ENCODE peak calls at places on chromosomes 7 and 10, in five cellular contexts. T is prostate gland, J is EH, X is ecto neural progenitor cell, P is NCI-H510A treated with DMSO at 0.1 percent for 48 hours. G is an unnamed sample.

GRCh38 chr10:77692782-77693181 is 55.2 kb upstream of the KCNMA1 start:
- DNase-seq in P (no peak), T (no peak), X (no peak), J (peak; percentile 34), G (peak; percentile 85)

GRCh38 chr10:104121485-104122272 is at the start of gene SFR1:
- DNase-seq in X (peak; percentile 100), P (peak; percentile 98), T (peak; percentile 99), J (peak; percentile 98), G (peak; percentile 97)

GRCh38 chr7:94087664-94088352 is 83.7 kb upstream of the BET1 start:
- DNase-seq in J (peak; percentile 74), P (peak; percentile 53), T (peak; percentile 36), X (no peak), G (peak; percentile 18)

GRCh38 chr7:73811760-73812168 is 19.0 kb upstream of the CLDN4 start:
- DNase-seq in T (peak; percentile 63), P (peak; percentile 56), J (peak; percentile 75), X (peak; percentile 80), G (no peak)

GRCh38 chr7:128168667-128169210 is 72.3 kb upstream of the LEP start:
- DNase-seq in X (peak; percentile 89), T (no peak), P (no peak), J (peak; percentile 29), G (no peak)

GRCh38 chr10:128185627-128186026 is 59.4 kb upstream of the MKI67 start:
- DNase-seq in P (no peak), J (no peak), T (no peak), X (no peak), G (no peak)

GRCh38 chr10:94293344-94293743 is 69.4 kb downstream of the NOC3L start:
- DNase-seq in J (peak; percentile 39), T (peak; percentile 15), X (no peak), P (no peak), G (peak; percentile 5)

GRCh38 chr7:110373514-110374258 is 717.2 kb upstream of the LRRN3 start:
- DNase-seq in T (no peak), J (no peak), X (no peak), P (no peak), G (no peak)

GRCh38 chr7:1689356-1689755 is 19.3 kb downstream of the ELFN1 start:
- DNase-seq in T (no peak), X (no peak), P (no peak), J (no peak), G (no peak)

GRCh38 chr7:129338450-129338849 is 95.8 kb upstream of the STRIP2 start:
- DNase-seq in X (no peak), J (no peak), P (no peak), T (no peak), G (no peak)

GRCh38 chr7:5417106-5418071 is 6.2 kb downstream of the TNRC18 start:
- DNase-seq in X (no peak), P (no peak), T (no peak), J (peak; percentile 66), G (peak; percentile 44)

GRCh38 chr10:112307631-112308502 is 24.7 kb downstream of the TECTB start:
- DNase-seq in J (peak; percentile 63), T (no peak), P (peak; percentile 1), X (peak; percentile 72), G (peak; percentile 45)

GRCh38 chr10:91635401-91636400 is 2.8 kb upstream of the PPP1R3C start:
- DNase-seq in J (peak; percentile 83), T (peak; percentile 75), X (no peak), P (peak; percentile 67), G (peak; percentile 53)

GRCh38 chr10:53166325-53166724 is 393.7 kb upstream of the MBL2 start:
- DNase-seq in T (no peak), P (no peak), X (no peak), J (no peak), G (no peak)

GRCh38 chr7:154832557-154833138 is 170.3 kb downstream of the PAXIP1 start:
- DNase-seq in J (no peak), X (peak; percentile 52), P (no peak), T (no peak), G (peak; percentile 30)

GRCh38 chr10:121608669-121609190 is 10.5 kb upstream of the FGFR2 start:
- DNase-seq in X (peak; percentile 79), P (peak; percentile 62), J (peak; percentile 11), T (no peak), G (peak; percentile 32)

GRCh38 chr7:9863542-9863941 is 1110.1 kb upstream of the PHF14 start:
- DNase-seq in X (no peak), T (no peak), J (no peak), P (no peak), G (no peak)

GRCh38 chr7:35263396-35263795 is 9.5 kb upstream of the TBX20 start:
- DNase-seq in X (no peak), J (no peak), T (no peak), P (no peak), G (no peak)

GRCh38 chr7:19958309-19958896 is 185.0 kb upstream of the TMEM196 start:
- DNase-seq in J (peak; percentile 52), P (no peak), X (no peak), T (no peak), G (peak; percentile 7)

G was measured in MG63.